ENCODE peak calls at places on chromosomes 11 and 22, in nine cellular contexts. One of them, this sample, is unnamed.

GRCh38 chr22:40324468-40325305 is 21.6 kb upstream of the ADSL start:
- DNase-seq in activated CD8-positive, alpha-beta memory T cell treated with anti-CD3 and anti-CD28 coated beads, Interleukin-2, amount 50 U/mL, for 48 hours: peak
- DNase-seq in uterus: no peak
- DNase-seq in stimulated activated CD8-positive, alpha-beta memory T cell treated with anti-CD3 and anti-CD28 coated beads, Interleukin-4, amount 100 ng/mL, for 4 hours: no peak
- DNase-seq in B cell: no peak
- DNase-seq in stimulated activated CD4-positive, alpha-beta T cell treated with anti-CD3 and anti-CD28 coated beads, Interleukin-15, amount 100 ng/mL, for 1 hour: no peak
- DNase-seq in NCI-H446: no peak
- DNase-seq in COR-L47: no peak
- DNase-seq in NCI-H1694: no peak
- DNase-seq in this sample: no peak

GRCh38 chr22:18156878-18157713 is 7.1 kb downstream of the USP18 start:
- DNase-seq in NCI-H446: peak
- DNase-seq in stimulated activated CD4-positive, alpha-beta T cell treated with anti-CD3 and anti-CD28 coated beads, Interleukin-15, amount 100 ng/mL, for 1 hour: no peak
- DNase-seq in activated CD8-positive, alpha-beta memory T cell treated with anti-CD3 and anti-CD28 coated beads, Interleukin-2, amount 50 U/mL, for 48 hours: peak
- DNase-seq in NCI-H1694: peak
- DNase-seq in COR-L47: peak
- DNase-seq in uterus: peak
- DNase-seq in stimulated activated CD8-positive, alpha-beta memory T cell treated with anti-CD3 and anti-CD28 coated beads, Interleukin-4, amount 100 ng/mL, for 4 hours: no peak
- DNase-seq in B cell: no peak
- DNase-seq in this sample: peak

GRCh38 chr11:45227836-45228235 is 58.3 kb downstream of the SYT13 start:
- DNase-seq in stimulated activated CD8-positive, alpha-beta memory T cell treated with anti-CD3 and anti-CD28 coated beads, Interleukin-4, amount 100 ng/mL, for 4 hours: no peak
- DNase-seq in activated CD8-positive, alpha-beta memory T cell treated with anti-CD3 and anti-CD28 coated beads, Interleukin-2, amount 50 U/mL, for 48 hours: no peak
- DNase-seq in uterus: no peak
- DNase-seq in B cell: no peak
- DNase-seq in NCI-H1694: no peak
- DNase-seq in NCI-H446: no peak
- DNase-seq in COR-L47: no peak
- DNase-seq in stimulated activated CD4-positive, alpha-beta T cell treated with anti-CD3 and anti-CD28 coated beads, Interleukin-15, amount 100 ng/mL, for 1 hour: no peak
- DNase-seq in this sample: no peak

GRCh38 chr22:25334091-25334490 is 114.7 kb downstream of the CRYBB2 start:
- DNase-seq in stimulated activated CD8-positive, alpha-beta memory T cell treated with anti-CD3 and anti-CD28 coated beads, Interleukin-4, amount 100 ng/mL, for 4 hours: no peak
- DNase-seq in NCI-H1694: peak
- DNase-seq in stimulated activated CD4-positive, alpha-beta T cell treated with anti-CD3 and anti-CD28 coated beads, Interleukin-15, amount 100 ng/mL, for 1 hour: no peak
- DNase-seq in activated CD8-positive, alpha-beta memory T cell treated with anti-CD3 and anti-CD28 coated beads, Interleukin-2, amount 50 U/mL, for 48 hours: peak
- DNase-seq in COR-L47: peak
- DNase-seq in B cell: peak
- DNase-seq in NCI-H446: no peak
- DNase-seq in uterus: no peak
- DNase-seq in this sample: peak

GRCh38 chr11:12963051-12963450 is 46.1 kb upstream of the RASSF10 start:
- DNase-seq in activated CD8-positive, alpha-beta memory T cell treated with anti-CD3 and anti-CD28 coated beads, Interleukin-2, amount 50 U/mL, for 48 hours: no peak
- DNase-seq in stimulated activated CD8-positive, alpha-beta memory T cell treated with anti-CD3 and anti-CD28 coated beads, Interleukin-4, amount 100 ng/mL, for 4 hours: no peak
- DNase-seq in uterus: no peak
- DNase-seq in NCI-H1694: no peak
- DNase-seq in NCI-H446: no peak
- DNase-seq in COR-L47: no peak
- DNase-seq in B cell: no peak
- DNase-seq in stimulated activated CD4-positive, alpha-beta T cell treated with anti-CD3 and anti-CD28 coated beads, Interleukin-15, amount 100 ng/mL, for 1 hour: no peak
- DNase-seq in this sample: no peak

GRCh38 chr22:40482391-40482790 is 112.0 kb downstream of the SGSM3 start:
- DNase-seq in activated CD8-positive, alpha-beta memory T cell treated with anti-CD3 and anti-CD28 coated beads, Interleukin-2, amount 50 U/mL, for 48 hours: no peak
- DNase-seq in COR-L47: no peak
- DNase-seq in B cell: no peak
- DNase-seq in stimulated activated CD4-positive, alpha-beta T cell treated with anti-CD3 and anti-CD28 coated beads, Interleukin-15, amount 100 ng/mL, for 1 hour: no peak
- DNase-seq in uterus: no peak
- DNase-seq in NCI-H1694: no peak
- DNase-seq in stimulated activated CD8-positive, alpha-beta memory T cell treated with anti-CD3 and anti-CD28 coated beads, Interleukin-4, amount 100 ng/mL, for 4 hours: no peak
- DNase-seq in NCI-H446: no peak
- DNase-seq in this sample: no peak

GRCh38 chr11:46200537-46201281 is 76.8 kb upstream of the CREB3L1 start:
- DNase-seq in stimulated activated CD8-positive, alpha-beta memory T cell treated with anti-CD3 and anti-CD28 coated beads, Interleukin-4, amount 100 ng/mL, for 4 hours: no peak
- DNase-seq in stimulated activated CD4-positive, alpha-beta T cell treated with anti-CD3 and anti-CD28 coated beads, Interleukin-15, amount 100 ng/mL, for 1 hour: no peak
- DNase-seq in activated CD8-positive, alpha-beta memory T cell treated with anti-CD3 and anti-CD28 coated beads, Interleukin-2, amount 50 U/mL, for 48 hours: no peak
- DNase-seq in NCI-H446: no peak
- DNase-seq in NCI-H1694: no peak
- DNase-seq in COR-L47: no peak
- DNase-seq in uterus: no peak
- DNase-seq in B cell: no peak
- DNase-seq in this sample: peak

GRCh38 chr11:60396382-60396781 is at the start of gene MS4A14:
- DNase-seq in COR-L47: no peak
- DNase-seq in B cell: no peak
- DNase-seq in stimulated activated CD8-positive, alpha-beta memory T cell treated with anti-CD3 and anti-CD28 coated beads, Interleukin-4, amount 100 ng/mL, for 4 hours: no peak
- DNase-seq in activated CD8-positive, alpha-beta memory T cell treated with anti-CD3 and anti-CD28 coated beads, Interleukin-2, amount 50 U/mL, for 48 hours: no peak
- DNase-seq in NCI-H1694: no peak
- DNase-seq in NCI-H446: no peak
- DNase-seq in stimulated activated CD4-positive, alpha-beta T cell treated with anti-CD3 and anti-CD28 coated beads, Interleukin-15, amount 100 ng/mL, for 1 hour: no peak
- DNase-seq in uterus: no peak
- DNase-seq in this sample: no peak

GRCh38 chr11:38824573-38824972 is 2226.5 kb upstream of the RAG2 start:
- DNase-seq in stimulated activated CD8-positive, alpha-beta memory T cell treated with anti-CD3 and anti-CD28 coated beads, Interleukin-4, amount 100 ng/mL, for 4 hours: no peak
- DNase-seq in NCI-H1694: no peak
- DNase-seq in uterus: no peak
- DNase-seq in activated CD8-positive, alpha-beta memory T cell treated with anti-CD3 and anti-CD28 coated beads, Interleukin-2, amount 50 U/mL, for 48 hours: no peak
- DNase-seq in stimulated activated CD4-positive, alpha-beta T cell treated with anti-CD3 and anti-CD28 coated beads, Interleukin-15, amount 100 ng/mL, for 1 hour: no peak
- DNase-seq in NCI-H446: no peak
- DNase-seq in COR-L47: no peak
- DNase-seq in B cell: no peak
- DNase-seq in this sample: no peak

GRCh38 chr22:45246060-45246985 is 5.6 kb upstream of the KIAA0930 start:
- DNase-seq in NCI-H1694: no peak
- DNase-seq in NCI-H446: no peak
- DNase-seq in B cell: no peak
- DNase-seq in stimulated activated CD8-positive, alpha-beta memory T cell treated with anti-CD3 and anti-CD28 coated beads, Interleukin-4, amount 100 ng/mL, for 4 hours: no peak
- DNase-seq in stimulated activated CD4-positive, alpha-beta T cell treated with anti-CD3 and anti-CD28 coated beads, Interleukin-15, amount 100 ng/mL, for 1 hour: no peak
- DNase-seq in uterus: peak
- DNase-seq in COR-L47: no peak
- DNase-seq in activated CD8-positive, alpha-beta memory T cell treated with anti-CD3 and anti-CD28 coated beads, Interleukin-2, amount 50 U/mL, for 48 hours: no peak
- DNase-seq in this sample: peak

GRCh38 chr22:45316796-45317526 is 7.2 kb downstream of the FAM118A start:
- DNase-seq in NCI-H1694: no peak
- DNase-seq in stimulated activated CD8-positive, alpha-beta memory T cell treated with anti-CD3 and anti-CD28 coated beads, Interleukin-4, amount 100 ng/mL, for 4 hours: no peak
- DNase-seq in NCI-H446: no peak
- DNase-seq in activated CD8-positive, alpha-beta memory T cell treated with anti-CD3 and anti-CD28 coated beads, Interleukin-2, amount 50 U/mL, for 48 hours: no peak
- DNase-seq in uterus: no peak
- DNase-seq in B cell: no peak
- DNase-seq in stimulated activated CD4-positive, alpha-beta T cell treated with anti-CD3 and anti-CD28 coated beads, Interleukin-15, amount 100 ng/mL, for 1 hour: no peak
- DNase-seq in COR-L47: no peak
- DNase-seq in this sample: no peak

GRCh38 chr11:79039122-79039521 is 401.7 kb downstream of the TENM4 start:
- DNase-seq in uterus: no peak
- DNase-seq in NCI-H446: no peak
- DNase-seq in B cell: no peak
- DNase-seq in NCI-H1694: no peak
- DNase-seq in stimulated activated CD8-positive, alpha-beta memory T cell treated with anti-CD3 and anti-CD28 coated beads, Interleukin-4, amount 100 ng/mL, for 4 hours: no peak
- DNase-seq in stimulated activated CD4-positive, alpha-beta T cell treated with anti-CD3 and anti-CD28 coated beads, Interleukin-15, amount 100 ng/mL, for 1 hour: no peak
- DNase-seq in COR-L47: no peak
- DNase-seq in activated CD8-positive, alpha-beta memory T cell treated with anti-CD3 and anti-CD28 coated beads, Interleukin-2, amount 50 U/mL, for 48 hours: no peak
- DNase-seq in this sample: no peak